ENCODE peak calls at places on chromosomes 11 and 22, in eight cellular contexts. One of them, this sample, is unnamed.

GRCh38 chr22:23036684-23037428 is 33.5 kb upstream of the GNAZ start:
- DNase-seq in ovary: peak
- DNase-seq in transverse colon: no peak
- DNase-seq in gastrocnemius medialis: no peak
- DNase-seq in upper lobe of left lung: no peak
- DNase-seq in endothelial cell of umbilical vein: peak
- DNase-seq in HCT116: no peak
- DNase-seq in right lobe of liver: no peak
- DNase-seq in this sample: no peak

GRCh38 chr11:94525933-94526332 is 13.7 kb downstream of the C11orf97 start:
- DNase-seq in endothelial cell of umbilical vein: peak
- DNase-seq in gastrocnemius medialis: peak
- DNase-seq in ovary: peak
- DNase-seq in upper lobe of left lung: peak
- DNase-seq in transverse colon: peak
- DNase-seq in HCT116: no peak
- DNase-seq in right lobe of liver: peak
- DNase-seq in this sample: peak

GRCh38 chr11:10984742-10985141 is 126.9 kb upstream of the ZBED5 start:
- DNase-seq in ovary: no peak
- DNase-seq in upper lobe of left lung: no peak
- DNase-seq in HCT116: no peak
- DNase-seq in gastrocnemius medialis: no peak
- DNase-seq in endothelial cell of umbilical vein: no peak
- DNase-seq in right lobe of liver: no peak
- DNase-seq in transverse colon: no peak
- DNase-seq in this sample: no peak

GRCh38 chr22:37594237-37594636 is 14.3 kb upstream of the LGALS2 start:
- DNase-seq in endothelial cell of umbilical vein: no peak
- DNase-seq in gastrocnemius medialis: no peak
- DNase-seq in HCT116: no peak
- DNase-seq in transverse colon: no peak
- DNase-seq in right lobe of liver: no peak
- DNase-seq in ovary: no peak
- DNase-seq in upper lobe of left lung: no peak
- DNase-seq in this sample: no peak

GRCh38 chr11:11500744-11501487 is 120.9 kb downstream of the GALNT18 start:
- DNase-seq in gastrocnemius medialis: no peak
- DNase-seq in endothelial cell of umbilical vein: no peak
- DNase-seq in transverse colon: no peak
- DNase-seq in upper lobe of left lung: no peak
- DNase-seq in right lobe of liver: no peak
- DNase-seq in ovary: no peak
- DNase-seq in HCT116: no peak
- DNase-seq in this sample: no peak

GRCh38 chr11:31246451-31247165 is 122.9 kb downstream of the DCDC1 start:
- DNase-seq in endothelial cell of umbilical vein: no peak
- DNase-seq in right lobe of liver: no peak
- DNase-seq in transverse colon: no peak
- DNase-seq in ovary: no peak
- DNase-seq in gastrocnemius medialis: no peak
- DNase-seq in HCT116: no peak
- DNase-seq in upper lobe of left lung: no peak
- DNase-seq in this sample: no peak

GRCh38 chr11:113593698-113594308 is 112.3 kb downstream of the TMPRSS5 start:
- DNase-seq in right lobe of liver: no peak
- DNase-seq in ovary: no peak
- DNase-seq in upper lobe of left lung: no peak
- DNase-seq in HCT116: no peak
- DNase-seq in endothelial cell of umbilical vein: no peak
- DNase-seq in gastrocnemius medialis: peak
- DNase-seq in transverse colon: no peak
- DNase-seq in this sample: no peak

GRCh38 chr22:36644333-36644757 is 59.2 kb downstream of the CACNG2 start:
- DNase-seq in upper lobe of left lung: no peak
- DNase-seq in ovary: no peak
- DNase-seq in gastrocnemius medialis: no peak
- DNase-seq in right lobe of liver: no peak
- DNase-seq in endothelial cell of umbilical vein: peak
- DNase-seq in HCT116: peak
- DNase-seq in transverse colon: no peak
- DNase-seq in this sample: no peak

GRCh38 chr22:38230108-38230825 is 28.5 kb downstream of the MAFF start:
- DNase-seq in upper lobe of left lung: peak
- DNase-seq in right lobe of liver: no peak
- DNase-seq in ovary: no peak
- DNase-seq in HCT116: no peak
- DNase-seq in gastrocnemius medialis: no peak
- DNase-seq in endothelial cell of umbilical vein: peak
- DNase-seq in transverse colon: peak
- DNase-seq in this sample: no peak

GRCh38 chr22:44351685-44352377 is 39.1 kb upstream of the SHISAL1 start:
- DNase-seq in transverse colon: peak
- DNase-seq in endothelial cell of umbilical vein: peak
- DNase-seq in gastrocnemius medialis: no peak
- DNase-seq in upper lobe of left lung: no peak
- DNase-seq in HCT116: no peak
- DNase-seq in ovary: peak
- DNase-seq in right lobe of liver: no peak
- DNase-seq in this sample: peak

GRCh38 chr11:6817668-6818067 is 18.2 kb upstream of the OR6A2 start:
- DNase-seq in transverse colon: no peak
- DNase-seq in ovary: no peak
- DNase-seq in gastrocnemius medialis: no peak
- DNase-seq in endothelial cell of umbilical vein: no peak
- DNase-seq in upper lobe of left lung: no peak
- DNase-seq in right lobe of liver: no peak
- DNase-seq in HCT116: no peak
- DNase-seq in this sample: no peak

GRCh38 chr22:46038516-46039430 is 61.8 kb upstream of the WNT7B start:
- DNase-seq in gastrocnemius medialis: peak
- DNase-seq in ovary: peak
- DNase-seq in endothelial cell of umbilical vein: no peak
- DNase-seq in HCT116: no peak
- DNase-seq in transverse colon: no peak
- DNase-seq in upper lobe of left lung: no peak
- DNase-seq in right lobe of liver: no peak
- DNase-seq in this sample: no peak

GRCh38 chr22:45604239-45604711 is 67.4 kb upstream of the ATXN10 start:
- DNase-seq in endothelial cell of umbilical vein: no peak
- DNase-seq in HCT116: no peak
- DNase-seq in transverse colon: no peak
- DNase-seq in upper lobe of left lung: no peak
- DNase-seq in ovary: no peak
- DNase-seq in gastrocnemius medialis: no peak
- DNase-seq in right lobe of liver: no peak
- DNase-seq in this sample: no peak

GRCh38 chr22:17898375-17898774 is 124.1 kb upstream of the BID start:
- DNase-seq in upper lobe of left lung: no peak
- DNase-seq in ovary: no peak
- DNase-seq in transverse colon: no peak
- DNase-seq in HCT116: no peak
- DNase-seq in right lobe of liver: no peak
- DNase-seq in endothelial cell of umbilical vein: no peak
- DNase-seq in gastrocnemius medialis: no peak
- DNase-seq in this sample: no peak

GRCh38 chr22:40443675-40444482 is 73.5 kb downstream of the SGSM3 start:
- DNase-seq in right lobe of liver: no peak
- DNase-seq in HCT116: no peak
- DNase-seq in upper lobe of left lung: no peak
- DNase-seq in transverse colon: no peak
- DNase-seq in gastrocnemius medialis: peak
- DNase-seq in endothelial cell of umbilical vein: no peak
- DNase-seq in ovary: no peak
- DNase-seq in this sample: peak

GRCh38 chr22:30864441-30865420 is 103.8 kb downstream of the MORC2 start:
- DNase-seq in transverse colon: no peak
- DNase-seq in ovary: no peak
- DNase-seq in right lobe of liver: peak
- DNase-seq in gastrocnemius medialis: no peak
- DNase-seq in HCT116: no peak
- DNase-seq in upper lobe of left lung: peak
- DNase-seq in endothelial cell of umbilical vein: no peak
- DNase-seq in this sample: no peak

GRCh38 chr11:117220999-117221774 is 10.7 kb downstream of the PCSK7 start:
- DNase-seq in HCT116: no peak
- DNase-seq in gastrocnemius medialis: peak
- DNase-seq in ovary: peak
- DNase-seq in endothelial cell of umbilical vein: no peak
- DNase-seq in right lobe of liver: no peak
- DNase-seq in upper lobe of left lung: no peak
- DNase-seq in transverse colon: peak
- DNase-seq in this sample: peak

GRCh38 chr22:19658967-19659804 is 55.1 kb upstream of the SEPTIN5 start:
- DNase-seq in right lobe of liver: no peak
- DNase-seq in upper lobe of left lung: no peak
- DNase-seq in ovary: no peak
- DNase-seq in gastrocnemius medialis: no peak
- DNase-seq in HCT116: no peak
- DNase-seq in transverse colon: no peak
- DNase-seq in endothelial cell of umbilical vein: no peak
- DNase-seq in this sample: no peak

GRCh38 chr22:19663821-19664325 is 50.4 kb upstream of the SEPTIN5 start:
- DNase-seq in right lobe of liver: no peak
- DNase-seq in endothelial cell of umbilical vein: peak
- DNase-seq in HCT116: no peak
- DNase-seq in transverse colon: no peak
- DNase-seq in ovary: no peak
- DNase-seq in upper lobe of left lung: no peak
- DNase-seq in gastrocnemius medialis: peak
- DNase-seq in this sample: peak

GRCh38 chr22:19663286-19663815 is 51.0 kb upstream of the SEPTIN5 start:
- DNase-seq in transverse colon: peak
- DNase-seq in HCT116: no peak
- DNase-seq in right lobe of liver: no peak
- DNase-seq in endothelial cell of umbilical vein: peak
- DNase-seq in ovary: peak
- DNase-seq in upper lobe of left lung: peak
- DNase-seq in gastrocnemius medialis: no peak
- DNase-seq in this sample: peak

GRCh38 chr22:19659805-19660345 is 54.4 kb upstream of the SEPTIN5 start:
- DNase-seq in gastrocnemius medialis: no peak
- DNase-seq in ovary: no peak
- DNase-seq in upper lobe of left lung: no peak
- DNase-seq in endothelial cell of umbilical vein: no peak
- DNase-seq in right lobe of liver: no peak
- DNase-seq in transverse colon: no peak
- DNase-seq in HCT116: no peak
- DNase-seq in this sample: no peak

DNA sequence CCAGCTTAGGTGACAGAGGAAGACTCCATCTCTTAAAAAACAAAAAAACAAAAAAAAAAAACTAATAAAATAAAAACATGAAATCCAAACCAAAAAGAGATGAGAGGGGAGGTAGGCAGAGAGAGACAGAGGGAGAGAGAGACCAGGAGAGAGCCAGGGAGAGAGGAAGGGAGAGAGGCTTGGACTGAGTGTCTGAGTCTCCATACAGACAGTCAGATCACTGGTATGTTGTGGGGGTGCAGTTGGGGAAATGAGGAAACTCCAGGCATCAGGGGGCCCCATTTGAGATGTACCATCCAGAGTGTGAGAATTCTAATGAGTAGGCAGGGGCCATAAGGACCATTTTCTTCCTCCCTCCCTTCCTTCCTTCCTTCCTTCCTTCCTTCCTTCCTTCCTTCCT is 53.1 kb upstream of the SEPTIN5 start:
- DNase-seq in transverse colon: no peak
- DNase-seq in endothelial cell of umbilical vein: no peak
- DNase-seq in HCT116: no peak
- DNase-seq in gastrocnemius medialis: no peak
- DNase-seq in upper lobe of left lung: no peak
- DNase-seq in ovary: no peak
- DNase-seq in right lobe of liver: no peak
- DNase-seq in this sample: no peak
- TF ChIP-seq POLR2A in transverse colon: no peak
- TF ChIP-seq POLR2A in endothelial cell of umbilical vein: no peak
- TF ChIP-seq POLR2A in HCT116: no peak
- TF ChIP-seq POLR2A in gastrocnemius medialis: no peak
- TF ChIP-seq POLR2A in upper lobe of left lung: no peak
- TF ChIP-seq POLR2A in ovary: no peak
- TF ChIP-seq POLR2A in right lobe of liver: no peak
- TF ChIP-seq POLR2A in this sample: no peak

GRCh38 chr11:128627666-128628342 is 40.4 kb upstream of the ETS1 start:
- DNase-seq in gastrocnemius medialis: no peak
- DNase-seq in ovary: no peak
- DNase-seq in transverse colon: no peak
- DNase-seq in right lobe of liver: no peak
- DNase-seq in endothelial cell of umbilical vein: no peak
- DNase-seq in upper lobe of left lung: no peak
- DNase-seq in HCT116: no peak
- DNase-seq in this sample: no peak
- TF ChIP-seq CTCF in gastrocnemius medialis: no peak
- TF ChIP-seq CTCF in ovary: no peak
- TF ChIP-seq CTCF in transverse colon: no peak
- TF ChIP-seq CTCF in right lobe of liver: no peak
- TF ChIP-seq CTCF in endothelial cell of umbilical vein: no peak
- TF ChIP-seq CTCF in upper lobe of left lung: no peak
- TF ChIP-seq CTCF in HCT116: no peak
- TF ChIP-seq CTCF in this sample: no peak

GRCh38 chr11:66369073-66369894 is 2.3 kb downstream of the SLC29A2 start:
- DNase-seq in endothelial cell of umbilical vein: no peak
- DNase-seq in gastrocnemius medialis: no peak
- DNase-seq in transverse colon: no peak
- DNase-seq in ovary: no peak
- DNase-seq in HCT116: no peak
- DNase-seq in right lobe of liver: no peak
- DNase-seq in upper lobe of left lung: no peak
- DNase-seq in this sample: no peak
- H3K4me3 ChIP-seq in endothelial cell of umbilical vein: no peak
- H3K4me3 ChIP-seq in gastrocnemius medialis: peak
- H3K4me3 ChIP-seq in transverse colon: no peak
- H3K4me3 ChIP-seq in ovary: no peak
- H3K4me3 ChIP-seq in HCT116: peak
- H3K4me3 ChIP-seq in right lobe of liver: no peak
- H3K4me3 ChIP-seq in upper lobe of left lung: no peak
- H3K4me3 ChIP-seq in this sample: no peak

DNA sequence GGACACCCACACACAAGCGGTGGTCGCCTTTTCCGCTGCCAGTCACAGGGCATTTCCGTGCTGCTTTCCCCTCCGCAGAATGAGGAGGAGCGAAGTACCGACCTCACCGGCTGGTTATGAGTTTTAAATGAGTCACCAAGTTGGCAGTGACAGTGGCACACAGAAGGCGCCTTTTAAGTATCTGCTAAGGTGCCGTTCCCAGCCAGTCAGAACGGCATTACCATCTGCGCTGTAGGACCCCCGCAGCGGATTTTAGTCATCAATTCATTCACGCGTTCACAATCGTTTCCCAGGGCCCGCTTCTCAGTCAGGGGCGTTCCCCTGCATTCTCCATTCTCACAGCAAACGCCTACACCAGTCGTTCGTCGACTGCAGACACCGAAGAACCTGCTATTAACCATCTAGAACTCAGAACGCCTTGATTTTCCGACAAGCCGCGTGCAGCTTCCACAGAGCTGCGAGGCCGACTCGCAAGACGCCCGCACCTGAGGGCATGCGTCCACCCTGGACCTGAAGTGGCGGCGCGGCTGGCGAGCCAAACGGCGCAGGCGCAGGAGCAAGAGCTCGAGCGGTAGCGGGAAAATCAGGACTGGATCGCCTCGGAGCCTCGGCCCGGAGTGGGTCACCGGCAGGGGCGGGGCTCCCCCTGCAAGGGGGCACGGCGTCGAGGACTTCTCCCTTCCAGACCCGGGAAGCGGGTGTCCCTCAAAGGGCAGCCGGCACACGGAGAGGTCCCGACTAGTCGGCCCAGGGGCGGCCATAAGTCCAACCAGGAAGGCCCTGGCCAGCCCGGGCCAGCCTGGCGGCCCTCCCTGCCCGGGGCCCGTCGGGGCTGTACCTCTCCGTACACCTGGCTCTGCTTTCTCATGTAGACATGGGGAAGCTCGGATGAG is 642 bp downstream of the CYP2R1 start:
- DNase-seq in upper lobe of left lung: peak
- DNase-seq in transverse colon: peak
- DNase-seq in gastrocnemius medialis: peak
- DNase-seq in ovary: peak
- DNase-seq in HCT116: peak
- DNase-seq in endothelial cell of umbilical vein: peak
- DNase-seq in right lobe of liver: peak
- DNase-seq in this sample: peak
- TF ChIP-seq POLR2A in upper lobe of left lung: peak
- TF ChIP-seq POLR2A in transverse colon: no peak
- TF ChIP-seq POLR2A in gastrocnemius medialis: peak
- TF ChIP-seq POLR2A in ovary: peak
- TF ChIP-seq POLR2A in HCT116: peak
- TF ChIP-seq POLR2A in endothelial cell of umbilical vein: peak
- TF ChIP-seq POLR2A in right lobe of liver: peak
- TF ChIP-seq POLR2A in this sample: no peak

This sample was measured in heart left ventricle.